ENCODE peak calls at places on chromosome 5, in five cellular contexts. One of them, this sample, is unnamed.

GRCh38 chr5:38420691-38421395 is 135.6 kb downstream of the LIFR start:
- DNase-seq in left ventricle myocardium inferior: peak; percentile 42
- DNase-seq in G401: peak; percentile 53
- DNase-seq in KBM-7: peak; percentile 61
- DNase-seq in NCI-H82: peak; percentile 82
- DNase-seq in this sample: no peak

GRCh38 chr5:142287096-142287972 is 37.5 kb downstream of the SPRY4 start:
- DNase-seq in left ventricle myocardium inferior: no peak
- DNase-seq in G401: no peak
- DNase-seq in KBM-7: no peak
- DNase-seq in NCI-H82: no peak
- DNase-seq in this sample: no peak

GRCh38 chr5:120464627-120465280 is 654 bp downstream of the PRR16 start:
- DNase-seq in left ventricle myocardium inferior: peak; percentile 57
- DNase-seq in G401: peak; percentile 78
- DNase-seq in KBM-7: peak; percentile 38
- DNase-seq in NCI-H82: peak; percentile 34
- DNase-seq in this sample: peak; percentile 67

GRCh38 chr5:95080456-95080855 is 204.4 kb downstream of the MCTP1 start:
- DNase-seq in left ventricle myocardium inferior: no peak
- DNase-seq in G401: no peak
- DNase-seq in KBM-7: no peak
- DNase-seq in NCI-H82: no peak
- DNase-seq in this sample: no peak

GRCh38 chr5:143694357-143694756 is 117.6 kb upstream of the HMHB1 start:
- DNase-seq in left ventricle myocardium inferior: no peak
- DNase-seq in G401: no peak
- DNase-seq in KBM-7: no peak
- DNase-seq in NCI-H82: no peak
- DNase-seq in this sample: no peak

GRCh38 chr5:77431719-77432118 is 60.4 kb downstream of the WDR41 start:
- DNase-seq in left ventricle myocardium inferior: no peak
- DNase-seq in G401: no peak
- DNase-seq in KBM-7: no peak
- DNase-seq in NCI-H82: no peak
- DNase-seq in this sample: no peak

GRCh38 chr5:133827001-133827400 is 141.4 kb downstream of the C5orf15 start:
- DNase-seq in left ventricle myocardium inferior: no peak
- DNase-seq in G401: no peak
- DNase-seq in KBM-7: no peak
- DNase-seq in NCI-H82: no peak
- DNase-seq in this sample: no peak

GRCh38 chr5:110757118-110757729 is 18.4 kb downstream of the SLC25A46 start:
- DNase-seq in left ventricle myocardium inferior: no peak
- DNase-seq in G401: peak; percentile 59
- DNase-seq in KBM-7: peak; percentile 73
- DNase-seq in NCI-H82: peak; percentile 49
- DNase-seq in this sample: no peak

GRCh38 chr5:116731432-116731831 is 156.8 kb upstream of the SEMA6A start:
- DNase-seq in left ventricle myocardium inferior: no peak
- DNase-seq in G401: no peak
- DNase-seq in KBM-7: no peak
- DNase-seq in NCI-H82: no peak
- DNase-seq in this sample: no peak

GRCh38 chr5:32709789-32710334 is 1.3 kb upstream of the NPR3 start:
- DNase-seq in left ventricle myocardium inferior: peak; percentile 69
- DNase-seq in G401: peak; percentile 19
- DNase-seq in KBM-7: peak; percentile 91
- DNase-seq in NCI-H82: peak; percentile 66
- DNase-seq in this sample: peak; percentile 79